ENCODE peak calls at places on chromosomes 2 and 18, in nine cellular contexts. L, S, Z, W, F, X, M, D and T are unnamed samples. For H3K27me3, the result is how much of the 10 kb centered on the place peaks cover.

GRCh38 chr2:63698825-63699548 is 110.2 kb downstream of the MDH1 start:
- DNase-seq in L (peak), S (no peak), Z (peak), W (no peak), F (no peak), X (peak), M (peak), D (peak), T (no peak)

GRCh38 chr18:42287047-42287446 is 332.0 kb downstream of the PIK3C3 start:
- DNase-seq in L (no peak), S (no peak), Z (no peak), W (no peak), F (no peak), X (no peak), M (no peak), D (no peak), T (no peak)

GRCh38 chr2:217901826-217902225 is 101.0 kb downstream of the TNS1 start:
- DNase-seq in L (no peak), S (no peak), Z (no peak), W (no peak), F (no peak), X (no peak), M (peak), D (no peak), T (no peak)

GRCh38 chr2:10331033-10331701 is 28.5 kb downstream of the HPCAL1 start:
- DNase-seq in L (no peak), S (peak), Z (peak), W (peak), F (peak), X (no peak), M (no peak), D (no peak), T (no peak)

GRCh38 chr2:102277202-102277700 is 34.1 kb upstream of the IL1RL1 start:
- DNase-seq in L (no peak), S (no peak), Z (peak), W (no peak), F (no peak), X (no peak), M (no peak), D (peak), T (no peak)

GRCh38 chr2:68365087-68365486 is at the start of gene PLEK:
- DNase-seq in L (no peak), S (peak), Z (no peak), W (no peak), F (peak), X (no peak), M (no peak), D (no peak), T (no peak)

GRCh38 chr2:136243638-136244557 is 125.9 kb upstream of the CXCR4 start:
- DNase-seq in L (no peak), S (no peak), Z (no peak), W (no peak), F (no peak), X (no peak), M (no peak), D (no peak), T (no peak)

GRCh38 chr2:3712424-3712823 is 9.0 kb downstream of the DCDC2C start:
- DNase-seq in L (no peak), S (no peak), Z (no peak), W (no peak), F (no peak), X (no peak), M (no peak), D (no peak), T (no peak)

GRCh38 chr2:207531024-207531411 is 1.3 kb downstream of the CREB1 start:
- DNase-seq in L (no peak), S (no peak), Z (no peak), W (no peak), F (no peak), X (no peak), M (no peak), D (no peak), T (no peak)

GRCh38 chr18:49855711-49856110 is 42.4 kb upstream of the ACAA2 start:
- DNase-seq in L (no peak), S (no peak), Z (no peak), W (no peak), F (no peak), X (no peak), M (no peak), D (no peak), T (no peak)

GRCh38 chr2:36680012-36680411 is 16.5 kb upstream of the VIT start:
- DNase-seq in L (no peak), S (no peak), Z (no peak), W (no peak), F (no peak), X (no peak), M (no peak), D (no peak), T (no peak)

GRCh38 chr2:23508066-23508390 is 123.0 kb downstream of the KLHL29 start:
- DNase-seq in L (no peak), S (peak), Z (no peak), W (no peak), F (peak), X (no peak), M (no peak), D (no peak), T (no peak)

GRCh38 chr2:23505984-23506380 is 121.0 kb downstream of the KLHL29 start:
- DNase-seq in L (no peak), S (peak), Z (no peak), W (no peak), F (no peak), X (no peak), M (no peak), D (no peak), T (no peak)

GRCh38 chr2:23507267-23508065 is 122.5 kb downstream of the KLHL29 start:
- DNase-seq in L (no peak), S (peak), Z (no peak), W (no peak), F (no peak), X (no peak), M (no peak), D (no peak), T (no peak)

GRCh38 chr2:23505218-23505983 is 120.4 kb downstream of the KLHL29 start:
- DNase-seq in L (no peak), S (peak), Z (no peak), W (no peak), F (no peak), X (no peak), M (no peak), D (no peak), T (no peak)

GRCh38 chr2:23506460-23507266 is 121.7 kb downstream of the KLHL29 start:
- DNase-seq in L (no peak), S (peak), Z (no peak), W (no peak), F (peak), X (no peak), M (no peak), D (no peak), T (no peak)
- H3K27me3 ChIP-seq in L (under half), S (under half), Z (under half), W (under half), F (under half), X (under half), M (under half), D (under half), T (under half)

GRCh38 chr2:21055451-21055850 is 11.6 kb upstream of the APOB start:
- DNase-seq in L (no peak), S (no peak), Z (peak), W (no peak), F (no peak), X (no peak), M (no peak), D (no peak), T (no peak)

GRCh38 chr2:21055879-21056790 is 12.3 kb upstream of the APOB start:
- DNase-seq in L (no peak), S (no peak), Z (peak), W (no peak), F (no peak), X (no peak), M (no peak), D (peak), T (no peak)

GRCh38 chr2:21057097-21057496 is 13.2 kb upstream of the APOB start:
- DNase-seq in L (no peak), S (no peak), Z (no peak), W (no peak), F (no peak), X (no peak), M (no peak), D (no peak), T (no peak)

DNA sequence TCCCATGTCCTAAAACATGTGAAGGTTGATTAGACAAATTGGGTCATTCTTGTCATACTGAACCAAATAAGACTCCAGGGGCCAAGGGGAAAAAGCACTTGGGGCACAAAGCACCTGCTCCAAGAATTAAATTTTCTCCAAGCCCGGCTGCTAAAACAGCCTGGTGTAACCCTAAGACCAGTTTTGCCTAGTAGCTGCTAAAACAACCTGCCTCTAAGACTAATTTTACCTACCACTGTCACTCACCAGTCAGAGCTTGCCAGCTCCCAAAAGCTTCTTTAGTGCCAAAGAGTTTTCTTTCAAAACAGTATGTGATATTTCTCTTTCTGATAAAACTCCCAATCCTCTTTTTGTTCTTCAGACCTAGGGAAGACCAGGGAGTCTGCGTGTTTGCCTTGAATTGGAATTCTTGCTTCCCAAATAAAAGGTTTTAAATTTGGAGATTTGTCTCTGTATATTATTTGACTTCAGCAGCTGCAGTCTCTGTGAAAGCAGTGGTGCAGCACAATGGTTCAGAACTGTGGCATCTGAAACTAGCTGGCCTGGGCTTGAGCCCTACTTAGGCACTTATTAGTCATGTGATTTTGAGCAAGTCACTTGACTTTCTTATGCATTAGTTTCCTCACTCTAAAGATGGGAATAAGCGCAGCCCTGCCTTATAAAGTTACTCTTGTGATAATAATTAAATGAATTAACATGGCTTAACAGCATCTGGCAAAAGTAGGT is 16.2 kb upstream of the APOB start:
- DNase-seq in L (no peak), S (no peak), Z (no peak), W (no peak), F (no peak), X (no peak), M (no peak), D (no peak), T (no peak)
- H3K27me3 ChIP-seq in L (under half), S (under half), Z (under half), W (under half), F (under half), X (under half), M (under half), D (under half), T (under half)

GRCh38 chr2:152036611-152037469 is 62.0 kb downstream of the CACNB4 start:
- DNase-seq in L (peak), S (peak), Z (peak), W (peak), F (no peak), X (peak), M (peak), D (peak), T (no peak)
- H3K27me3 ChIP-seq in L (under half), S (under half), Z (under half), W (under half), F (under half), X (under half), M (under half), D (under half), T (under half)

GRCh38 chr2:238570926-238571325 is 144.2 kb downstream of the ASB1 start:
- DNase-seq in L (no peak), S (no peak), Z (no peak), W (no peak), F (no peak), X (no peak), M (no peak), D (no peak), T (peak)

GRCh38 chr2:238568455-238569414 is 142.0 kb downstream of the ASB1 start:
- DNase-seq in L (no peak), S (no peak), Z (no peak), W (no peak), F (no peak), X (no peak), M (no peak), D (no peak), T (peak)

GRCh38 chr2:238569415-238570195 is 142.9 kb downstream of the ASB1 start:
- DNase-seq in L (no peak), S (peak), Z (no peak), W (no peak), F (no peak), X (no peak), M (no peak), D (no peak), T (peak)

GRCh38 chr2:238571626-238572372 is 145.1 kb downstream of the ASB1 start:
- DNase-seq in L (no peak), S (no peak), Z (no peak), W (no peak), F (no peak), X (no peak), M (no peak), D (no peak), T (peak)

GRCh38 chr2:238570391-238570790 is 143.7 kb downstream of the ASB1 start:
- DNase-seq in L (no peak), S (no peak), Z (no peak), W (no peak), F (no peak), X (no peak), M (no peak), D (no peak), T (peak)
- H3K27me3 ChIP-seq in L (under half), S (under half), Z (under half), W (under half), F (under half), X (under half), M (under half), D (under half), T (under half)

GRCh38 chr18:66916834-66917233 is 312.9 kb upstream of the CDH19 start:
- DNase-seq in L (no peak), S (no peak), Z (no peak), W (no peak), F (no peak), X (no peak), M (no peak), D (no peak), T (no peak)
- H3K27me3 ChIP-seq in L (under half), S (under half), Z (under half), W (under half), F (under half), X (under half), M (under half), D (under half), T (under half)

DNA sequence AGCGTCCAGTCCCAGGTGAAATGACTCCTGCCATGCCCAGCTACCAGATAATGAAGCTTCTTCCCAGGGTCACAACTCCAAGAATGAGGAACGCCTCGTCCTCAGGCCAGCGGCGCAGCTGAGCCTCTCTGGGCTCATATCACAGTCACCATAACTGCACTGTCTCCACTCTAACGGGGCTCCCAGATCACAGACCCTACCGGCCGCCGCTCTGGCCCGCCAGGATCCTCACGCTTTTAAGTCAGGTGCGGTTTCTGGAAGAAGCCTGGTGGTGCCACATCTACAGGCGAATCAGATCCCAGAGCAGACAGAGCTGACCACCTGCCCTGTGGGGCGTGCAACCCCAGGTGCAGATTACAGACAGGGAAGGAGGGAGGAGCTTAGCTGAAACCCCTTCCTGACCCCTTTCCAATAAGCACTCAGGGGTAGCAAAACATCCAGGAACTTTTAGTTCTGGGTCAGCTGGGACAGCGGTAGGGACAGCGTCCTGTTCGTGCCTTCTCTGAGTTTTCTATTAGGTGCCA is 3.7 kb upstream of the ACKR3 start:
- DNase-seq in L (no peak), S (no peak), Z (no peak), W (no peak), F (no peak), X (no peak), M (no peak), D (no peak), T (no peak)
- H3K27me3 ChIP-seq in L (under half), S (under half), Z (under half), W (under half), F (under half), X (under half), M (under half), D (under half), T (under half)

GRCh38 chr18:80243204-80243603 is 4.1 kb downstream of the PARD6G start:
- DNase-seq in L (no peak), S (no peak), Z (no peak), W (no peak), F (no peak), X (no peak), M (no peak), D (no peak), T (no peak)

GRCh38 chr18:80239830-80240229 is 7.5 kb downstream of the PARD6G start:
- DNase-seq in L (no peak), S (no peak), Z (no peak), W (no peak), F (no peak), X (no peak), M (no peak), D (no peak), T (no peak)

GRCh38 chr18:80244167-80244566 is 3.1 kb downstream of the PARD6G start:
- DNase-seq in L (no peak), S (no peak), Z (no peak), W (no peak), F (no peak), X (no peak), M (no peak), D (no peak), T (no peak)

GRCh38 chr18:80244956-80245730 is 2.2 kb downstream of the PARD6G start:
- DNase-seq in L (no peak), S (no peak), Z (no peak), W (no peak), F (no peak), X (no peak), M (no peak), D (no peak), T (no peak)

GRCh38 chr18:80241919-80242777 is 5.2 kb downstream of the PARD6G start:
- DNase-seq in L (no peak), S (no peak), Z (no peak), W (no peak), F (no peak), X (no peak), M (no peak), D (no peak), T (no peak)
- H3K27me3 ChIP-seq in L (under half), S (under half), Z (under half), W (under half), F (under half), X (under half), M (under half), D (under half), T (under half)